ENCODE peak calls at places on chromosomes 13 and 19, in four cellular contexts. V is astrocyte of the spinal cord, Z is AG10803, J is neural crest cell. R is an unnamed sample.

GRCh38 chr13:111031531-111031961 is 83.6 kb upstream of the ARHGEF7 start:
- DNase-seq in V (peak; percentile 67), Z (peak; percentile 95), J (no peak), R (no peak)

GRCh38 chr13:34413538-34414210 is 528.4 kb upstream of the NBEA start:
- DNase-seq in V (no peak), Z (peak; percentile 32), J (no peak), R (no peak)

GRCh38 chr13:40026741-40027140 is 371.3 kb downstream of the COG6 start:
- DNase-seq in V (no peak), Z (no peak), J (no peak), R (no peak)

GRCh38 chr19:3708207-3708931 is at the start of gene TJP3:
- DNase-seq in V (no peak), Z (no peak), J (no peak), R (peak; percentile 81)

GRCh38 chr13:66886248-66886647 is 343.9 kb downstream of the PCDH9 start:
- DNase-seq in V (peak; percentile 14), Z (no peak), J (no peak), R (no peak)

GRCh38 chr13:33150146-33150545 is 133.9 kb downstream of the KL start:
- DNase-seq in V (peak; percentile 43), Z (no peak), J (no peak), R (no peak)

GRCh38 chr13:78662467-78662866 is 3.5 kb upstream of the OBI1 start:
- DNase-seq in V (no peak), Z (no peak), J (no peak), R (no peak)

GRCh38 chr19:35722461-35722860 is 4.7 kb downstream of the KMT2B start:
- DNase-seq in V (no peak), Z (no peak), J (no peak), R (no peak)

GRCh38 chr13:113832631-113833030 is 31.2 kb downstream of the GAS6 start:
- DNase-seq in V (no peak), Z (no peak), J (no peak), R (no peak)

GRCh38 chr13:34250151-34250550 is 432.2 kb downstream of the RFC3 start:
- DNase-seq in V (peak; percentile 46), Z (peak; percentile 31), J (no peak), R (no peak)

GRCh38 chr13:105567951-105568510 is 967.4 kb downstream of the EFNB2 start:
- DNase-seq in V (no peak), Z (no peak), J (no peak), R (no peak)

GRCh38 chr19:1616396-1616795 is 11.1 kb upstream of the UQCR11 start:
- DNase-seq in V (no peak), Z (peak; percentile 52), J (no peak), R (no peak)

GRCh38 chr13:49052801-49053200 is 77.1 kb downstream of the FNDC3A start:
- DNase-seq in V (no peak), Z (no peak), J (no peak), R (no peak)

GRCh38 chr13:26015276-26015934 is 36.4 kb downstream of the SHISA2 start:
- DNase-seq in V (no peak), Z (no peak), J (no peak), R (no peak)
- TF ChIP-seq CTCF in V (no peak), Z (no peak), J (no peak), R (no peak)

DNA sequence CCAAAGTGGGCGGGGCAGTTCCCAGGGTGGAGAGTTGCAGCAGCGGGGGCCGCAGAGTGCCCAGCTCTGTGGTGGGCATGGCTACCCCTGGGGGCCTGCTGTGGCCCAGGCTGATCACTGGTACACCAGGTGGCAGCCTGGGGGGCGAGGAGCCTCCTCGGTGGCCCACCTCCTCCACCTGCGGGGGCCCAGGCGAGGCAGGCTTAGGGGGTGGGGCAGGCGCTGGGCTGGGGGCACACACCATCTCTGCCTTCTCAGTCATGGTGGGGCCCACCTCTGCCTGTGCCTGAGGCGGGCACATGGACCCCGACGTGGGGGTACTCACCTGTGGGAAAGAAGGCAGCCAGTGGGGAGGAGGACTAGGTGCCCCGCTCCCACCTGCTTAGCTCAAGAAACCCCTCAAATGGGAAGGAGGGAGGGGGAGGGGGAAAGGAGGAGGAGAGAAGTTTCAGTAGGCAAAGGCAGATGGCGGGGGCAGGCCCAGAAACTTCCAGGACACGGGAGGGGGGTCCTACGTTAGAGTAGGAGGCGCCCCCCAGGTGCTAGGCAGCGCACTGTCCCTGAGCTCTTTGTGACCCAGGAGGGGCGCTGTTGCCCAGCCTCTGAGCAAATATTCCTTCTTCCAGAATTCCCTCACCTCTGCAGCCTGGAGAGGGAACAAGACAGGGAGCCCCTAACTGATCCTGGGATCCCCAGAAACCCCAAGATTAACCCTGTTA is 1.6 kb downstream of the LYL1 start:
- DNase-seq in V (no peak), Z (no peak), J (no peak), R (no peak)
- TF ChIP-seq CTCF in V (peak; percentile 39), Z (peak; percentile 31), J (peak; percentile 19), R (no peak)

GRCh38 chr19:42199440-42200115 is 17.9 kb downstream of the DEDD2 start:
- DNase-seq in V (no peak), Z (no peak), J (no peak), R (no peak)
- TF ChIP-seq CTCF in V (no peak), Z (no peak), J (no peak), R (no peak)

GRCh38 chr19:48806518-48806817 is 4.4 kb downstream of the BCAT2 start:
- DNase-seq in V (peak; percentile 37), Z (no peak), J (peak; percentile 51), R (peak; percentile 52)

GRCh38 chr19:48805452-48805851 is 5.4 kb downstream of the BCAT2 start:
- DNase-seq in V (no peak), Z (no peak), J (no peak), R (no peak)

GRCh38 chr19:48806818-48807589 is 3.8 kb downstream of the BCAT2 start:
- DNase-seq in V (no peak), Z (peak; percentile 37), J (no peak), R (no peak)

GRCh38 chr19:48810151-48810550 is 678 bp downstream of the BCAT2 start:
- DNase-seq in V (no peak), Z (no peak), J (no peak), R (no peak)

DNA sequence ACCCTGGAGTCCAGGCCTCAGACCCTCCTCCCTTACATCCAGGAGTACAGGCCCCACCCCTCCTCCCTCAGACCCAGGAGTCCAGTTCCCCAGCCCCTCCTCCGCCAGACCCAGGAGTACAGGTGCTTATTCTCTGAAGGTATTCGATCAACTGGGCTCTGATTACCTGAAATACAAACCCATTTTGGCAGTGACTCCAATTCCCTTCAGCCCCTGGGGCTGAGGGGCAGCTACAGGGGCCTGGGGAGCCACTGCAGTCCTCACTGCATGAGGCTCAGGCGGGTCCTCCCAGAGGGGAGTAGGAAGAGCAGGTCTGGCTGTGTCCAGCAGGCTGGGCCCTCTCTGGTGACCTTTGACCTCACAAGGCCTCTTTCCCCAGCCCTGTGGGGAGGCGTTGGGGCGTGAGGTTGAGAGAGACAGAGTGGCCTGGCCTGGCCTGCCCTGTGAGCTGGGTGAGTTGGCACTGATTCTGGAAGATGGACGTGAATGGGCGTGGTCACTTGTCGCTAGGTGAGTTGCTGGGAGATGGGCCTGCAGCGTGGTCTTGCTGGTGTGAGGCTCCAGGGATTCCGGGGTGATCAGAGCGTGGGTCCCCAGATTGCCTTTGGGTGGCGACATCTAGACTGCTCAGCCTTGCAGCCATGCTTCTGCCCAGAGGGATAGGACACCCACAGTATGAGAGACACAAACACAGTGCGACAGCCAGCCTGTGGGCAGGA is 3.1 kb downstream of the BCAT2 start:
- DNase-seq in V (no peak), Z (no peak), J (no peak), R (no peak)
- TF ChIP-seq CTCF in V (no peak), Z (no peak), J (no peak), R (no peak)

GRCh38 chr13:30804474-30804873 is 69.1 kb downstream of the ALOX5AP start:
- DNase-seq in V (no peak), Z (no peak), J (no peak), R (no peak)
- TF ChIP-seq CTCF in V (peak; percentile 38), Z (no peak), J (no peak), R (no peak)

GRCh38 chr13:59178344-59178743 is 985.4 kb downstream of the DIAPH3 start:
- DNase-seq in V (peak; percentile 8), Z (no peak), J (no peak), R (no peak)
- TF ChIP-seq CTCF in V (peak; percentile 51), Z (peak; percentile 10), J (no peak), R (no peak)

GRCh38 chr19:45638930-45639729 is at the start of gene EML2:
- DNase-seq in V (peak; percentile 28), Z (peak; percentile 16), J (peak; percentile 47), R (peak; percentile 80)
- TF ChIP-seq CTCF in V (peak; percentile 34), Z (peak; percentile 44), J (no peak), R (peak; percentile 62)

GRCh38 chr19:16737909-16738308 is 18.3 kb downstream of the NWD1 start:
- DNase-seq in V (no peak), Z (no peak), J (no peak), R (no peak)
- TF ChIP-seq CTCF in V (no peak), Z (no peak), J (no peak), R (no peak)

DNA sequence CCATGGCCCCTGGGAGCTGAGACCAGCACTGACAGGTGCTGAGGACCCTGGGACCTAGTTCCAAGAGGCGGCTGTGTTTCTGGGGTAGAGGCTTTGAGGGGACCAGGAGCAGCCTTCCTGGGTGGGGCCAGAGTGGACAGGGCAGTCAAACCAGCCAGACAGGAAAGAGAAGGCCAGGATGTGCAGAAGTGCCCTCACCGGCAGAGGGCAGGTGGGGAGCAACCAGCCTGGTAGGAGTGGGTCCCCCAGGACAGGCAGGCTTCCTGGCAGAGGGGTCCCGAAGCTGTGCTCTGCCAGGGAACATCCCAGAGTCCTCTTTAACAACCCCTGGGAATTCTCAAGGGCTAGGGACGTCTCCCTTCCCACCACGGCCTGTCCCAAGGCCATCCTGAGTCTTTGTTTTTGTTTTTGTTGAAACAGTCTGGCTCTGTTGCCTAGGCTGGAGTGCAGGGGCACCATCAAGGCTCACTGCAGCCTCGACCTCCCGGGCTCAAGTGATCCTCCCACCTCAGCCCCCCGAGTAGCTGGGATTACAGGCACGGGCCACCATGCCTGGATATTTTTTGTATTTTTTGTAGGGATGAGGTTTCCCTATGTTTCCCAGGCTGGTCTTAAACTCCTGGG is 3.0 kb upstream of the HIPK4 start:
- DNase-seq in V (no peak), Z (no peak), J (no peak), R (peak; percentile 94)
- TF ChIP-seq CTCF in V (peak; percentile 31), Z (peak; percentile 36), J (no peak), R (peak; percentile 92)

GRCh38 chr19:58182989-58183821 is at the start of gene ZNF274:
- DNase-seq in V (peak; percentile 93), Z (peak; percentile 89), J (peak; percentile 90), R (peak; percentile 98)
- TF ChIP-seq CTCF in V (no peak), Z (no peak), J (no peak), R (no peak)